ENCODE peak calls at places on chromosomes 13 and 19, in five cellular contexts. One of them, this sample, is unnamed. For H3K9me3 and H3K27me3, the result is how much of the 10 kb centered on the place peaks cover.

GRCh38 chr19:10230155-10230903 is 802 bp downstream of the S1PR2 start:
- DNase-seq in PC-9: peak
- DNase-seq in endodermal cell: peak
- DNase-seq in CD4-positive, alpha-beta T cell: peak
- DNase-seq in keratinocyte: no peak
- DNase-seq in this sample: peak

GRCh38 chr19:33373701-33374405 is at the start of gene CEBPG:
- DNase-seq in PC-9: no peak
- DNase-seq in endodermal cell: no peak
- DNase-seq in CD4-positive, alpha-beta T cell: peak
- DNase-seq in keratinocyte: no peak
- DNase-seq in this sample: peak

GRCh38 chr19:1084024-1084868 is 10.9 kb downstream of the POLR2E start:
- DNase-seq in PC-9: no peak
- DNase-seq in endodermal cell: no peak
- DNase-seq in CD4-positive, alpha-beta T cell: no peak
- DNase-seq in keratinocyte: no peak
- DNase-seq in this sample: no peak

GRCh38 chr19:6856749-6857372 is 30.5 kb upstream of the ADGRE1 start:
- DNase-seq in PC-9: no peak
- DNase-seq in endodermal cell: no peak
- DNase-seq in CD4-positive, alpha-beta T cell: no peak
- DNase-seq in keratinocyte: no peak
- DNase-seq in this sample: no peak

GRCh38 chr19:40806385-40807146 is 7.6 kb downstream of the EGLN2 start:
- DNase-seq in PC-9: no peak
- DNase-seq in endodermal cell: peak
- DNase-seq in CD4-positive, alpha-beta T cell: peak
- DNase-seq in keratinocyte: peak
- DNase-seq in this sample: peak

GRCh38 chr13:107563099-107563925 is 652.0 kb downstream of the LIG4 start:
- DNase-seq in PC-9: no peak
- DNase-seq in endodermal cell: no peak
- DNase-seq in CD4-positive, alpha-beta T cell: no peak
- DNase-seq in keratinocyte: no peak
- DNase-seq in this sample: no peak

GRCh38 chr19:43820098-43820860 is 6.8 kb upstream of the ZNF283 start:
- DNase-seq in PC-9: no peak
- DNase-seq in endodermal cell: peak
- DNase-seq in CD4-positive, alpha-beta T cell: no peak
- DNase-seq in keratinocyte: no peak
- DNase-seq in this sample: no peak

GRCh38 chr13:40031031-40031430 is 375.6 kb downstream of the COG6 start:
- DNase-seq in PC-9: no peak
- DNase-seq in endodermal cell: no peak
- DNase-seq in CD4-positive, alpha-beta T cell: no peak
- DNase-seq in keratinocyte: no peak
- DNase-seq in this sample: no peak

GRCh38 chr13:46165485-46166220 is 16.3 kb downstream of the LCP1 start:
- DNase-seq in PC-9: no peak
- DNase-seq in endodermal cell: no peak
- DNase-seq in CD4-positive, alpha-beta T cell: no peak
- DNase-seq in keratinocyte: no peak
- DNase-seq in this sample: no peak

GRCh38 chr19:34963531-34964406 is at the start of gene ZNF792:
- DNase-seq in PC-9: no peak
- DNase-seq in endodermal cell: peak
- DNase-seq in CD4-positive, alpha-beta T cell: no peak
- DNase-seq in keratinocyte: no peak
- DNase-seq in this sample: peak
- H3K9me3 ChIP-seq in PC-9: under half
- H3K9me3 ChIP-seq in endodermal cell: half or more
- H3K9me3 ChIP-seq in CD4-positive, alpha-beta T cell: under half
- H3K9me3 ChIP-seq in keratinocyte: under half
- H3K9me3 ChIP-seq in this sample: under half

GRCh38 chr13:110914293-110915056 is 394 bp downstream of the ANKRD10 start:
- DNase-seq in PC-9: peak
- DNase-seq in endodermal cell: peak
- DNase-seq in CD4-positive, alpha-beta T cell: peak
- DNase-seq in keratinocyte: no peak
- DNase-seq in this sample: peak
- H3K27me3 ChIP-seq in PC-9: under half
- H3K27me3 ChIP-seq in endodermal cell: under half
- H3K27me3 ChIP-seq in CD4-positive, alpha-beta T cell: under half
- H3K27me3 ChIP-seq in keratinocyte: under half
- H3K27me3 ChIP-seq in this sample: under half

GRCh38 chr19:58009301-58009665 is 6.7 kb upstream of the ZNF606 start:
- DNase-seq in PC-9: no peak
- DNase-seq in endodermal cell: no peak
- DNase-seq in CD4-positive, alpha-beta T cell: no peak
- DNase-seq in keratinocyte: no peak
- DNase-seq in this sample: no peak
- H3K9me3 ChIP-seq in PC-9: under half
- H3K9me3 ChIP-seq in endodermal cell: half or more
- H3K9me3 ChIP-seq in CD4-positive, alpha-beta T cell: half or more
- H3K9me3 ChIP-seq in keratinocyte: under half
- H3K9me3 ChIP-seq in this sample: half or more

GRCh38 chr13:86562876-86563275 is 763.7 kb upstream of the SLITRK6 start:
- DNase-seq in PC-9: no peak
- DNase-seq in endodermal cell: no peak
- DNase-seq in CD4-positive, alpha-beta T cell: no peak
- DNase-seq in keratinocyte: no peak
- DNase-seq in this sample: no peak

GRCh38 chr13:86554066-86554465 is 754.8 kb upstream of the SLITRK6 start:
- DNase-seq in PC-9: no peak
- DNase-seq in endodermal cell: no peak
- DNase-seq in CD4-positive, alpha-beta T cell: no peak
- DNase-seq in keratinocyte: no peak
- DNase-seq in this sample: no peak

GRCh38 chr13:86563308-86563707 is 764.1 kb upstream of the SLITRK6 start:
- DNase-seq in PC-9: no peak
- DNase-seq in endodermal cell: no peak
- DNase-seq in CD4-positive, alpha-beta T cell: no peak
- DNase-seq in keratinocyte: no peak
- DNase-seq in this sample: no peak

DNA sequence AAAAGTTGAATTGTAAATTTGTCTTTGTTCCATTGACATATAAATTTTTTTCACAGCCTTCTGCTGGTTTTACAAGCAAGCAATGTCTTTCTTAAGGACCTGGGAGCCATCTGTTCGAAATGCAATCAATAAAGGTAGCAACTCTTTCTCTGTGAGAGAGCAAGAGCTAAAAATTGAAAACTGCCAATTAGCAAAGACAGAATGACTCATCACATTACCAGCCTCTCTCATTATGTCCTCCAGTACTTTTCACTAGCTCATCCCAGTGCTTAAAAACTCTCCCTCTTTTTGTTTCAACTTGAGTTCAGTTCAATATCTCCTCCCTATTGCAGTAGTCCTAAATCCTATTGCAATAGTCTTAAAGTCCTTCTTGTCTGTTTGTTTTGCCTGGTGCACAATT is 760.7 kb upstream of the SLITRK6 start:
- DNase-seq in PC-9: no peak
- DNase-seq in endodermal cell: no peak
- DNase-seq in CD4-positive, alpha-beta T cell: no peak
- DNase-seq in keratinocyte: no peak
- DNase-seq in this sample: no peak
- H3K27me3 ChIP-seq in PC-9: under half
- H3K27me3 ChIP-seq in endodermal cell: under half
- H3K27me3 ChIP-seq in CD4-positive, alpha-beta T cell: under half
- H3K27me3 ChIP-seq in keratinocyte: under half
- H3K27me3 ChIP-seq in this sample: under half

GRCh38 chr13:29310806-29311205 is 284.7 kb downstream of the SLC7A1 start:
- DNase-seq in PC-9: no peak
- DNase-seq in endodermal cell: no peak
- DNase-seq in CD4-positive, alpha-beta T cell: no peak
- DNase-seq in keratinocyte: no peak
- DNase-seq in this sample: no peak
- H3K9me3 ChIP-seq in PC-9: under half
- H3K9me3 ChIP-seq in endodermal cell: under half
- H3K9me3 ChIP-seq in CD4-positive, alpha-beta T cell: under half
- H3K9me3 ChIP-seq in keratinocyte: under half
- H3K9me3 ChIP-seq in this sample: under half

GRCh38 chr13:57636811-57637210 is 5.3 kb downstream of the PCDH17 start:
- DNase-seq in PC-9: no peak
- DNase-seq in endodermal cell: no peak
- DNase-seq in CD4-positive, alpha-beta T cell: no peak
- DNase-seq in keratinocyte: no peak
- DNase-seq in this sample: no peak
- H3K27me3 ChIP-seq in PC-9: under half
- H3K27me3 ChIP-seq in endodermal cell: half or more
- H3K27me3 ChIP-seq in CD4-positive, alpha-beta T cell: under half
- H3K27me3 ChIP-seq in keratinocyte: under half
- H3K27me3 ChIP-seq in this sample: under half

GRCh38 chr19:2841858-2842574 is 741 bp downstream of the ZNF555 start:
- DNase-seq in PC-9: no peak
- DNase-seq in endodermal cell: peak
- DNase-seq in CD4-positive, alpha-beta T cell: no peak
- DNase-seq in keratinocyte: no peak
- DNase-seq in this sample: no peak

GRCh38 chr19:2840794-2841790 is at the start of gene ZNF555:
- DNase-seq in PC-9: peak
- DNase-seq in endodermal cell: peak
- DNase-seq in CD4-positive, alpha-beta T cell: peak
- DNase-seq in keratinocyte: peak
- DNase-seq in this sample: peak

GRCh38 chr19:2834294-2834871 is 6.9 kb upstream of the ZNF555 start:
- DNase-seq in PC-9: no peak
- DNase-seq in endodermal cell: no peak
- DNase-seq in CD4-positive, alpha-beta T cell: no peak
- DNase-seq in keratinocyte: no peak
- DNase-seq in this sample: no peak

DNA sequence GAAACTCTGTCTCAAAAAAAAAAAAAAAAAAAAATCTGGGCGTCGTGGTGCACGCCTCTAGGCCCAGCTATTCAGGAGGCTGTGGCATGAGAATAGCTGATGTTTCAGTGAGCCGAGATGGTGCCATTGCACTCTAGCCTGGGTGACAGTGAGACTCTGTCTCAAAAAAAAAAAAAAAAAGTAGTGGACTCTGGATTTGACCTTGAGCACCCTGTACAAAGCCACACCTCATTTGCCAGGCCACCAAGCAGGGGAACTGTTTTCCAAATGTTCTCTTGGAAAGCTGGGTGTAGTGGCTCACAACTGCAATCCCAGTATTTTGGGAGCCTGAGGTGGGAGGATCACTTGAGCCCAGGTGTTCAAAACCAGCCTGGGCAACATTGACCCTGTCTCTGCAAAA is 3.8 kb upstream of the ZNF555 start:
- DNase-seq in PC-9: no peak
- DNase-seq in endodermal cell: no peak
- DNase-seq in CD4-positive, alpha-beta T cell: no peak
- DNase-seq in keratinocyte: no peak
- DNase-seq in this sample: no peak
- H3K9me3 ChIP-seq in PC-9: under half
- H3K9me3 ChIP-seq in endodermal cell: half or more
- H3K9me3 ChIP-seq in CD4-positive, alpha-beta T cell: under half
- H3K9me3 ChIP-seq in keratinocyte: under half
- H3K9me3 ChIP-seq in this sample: under half

DNA sequence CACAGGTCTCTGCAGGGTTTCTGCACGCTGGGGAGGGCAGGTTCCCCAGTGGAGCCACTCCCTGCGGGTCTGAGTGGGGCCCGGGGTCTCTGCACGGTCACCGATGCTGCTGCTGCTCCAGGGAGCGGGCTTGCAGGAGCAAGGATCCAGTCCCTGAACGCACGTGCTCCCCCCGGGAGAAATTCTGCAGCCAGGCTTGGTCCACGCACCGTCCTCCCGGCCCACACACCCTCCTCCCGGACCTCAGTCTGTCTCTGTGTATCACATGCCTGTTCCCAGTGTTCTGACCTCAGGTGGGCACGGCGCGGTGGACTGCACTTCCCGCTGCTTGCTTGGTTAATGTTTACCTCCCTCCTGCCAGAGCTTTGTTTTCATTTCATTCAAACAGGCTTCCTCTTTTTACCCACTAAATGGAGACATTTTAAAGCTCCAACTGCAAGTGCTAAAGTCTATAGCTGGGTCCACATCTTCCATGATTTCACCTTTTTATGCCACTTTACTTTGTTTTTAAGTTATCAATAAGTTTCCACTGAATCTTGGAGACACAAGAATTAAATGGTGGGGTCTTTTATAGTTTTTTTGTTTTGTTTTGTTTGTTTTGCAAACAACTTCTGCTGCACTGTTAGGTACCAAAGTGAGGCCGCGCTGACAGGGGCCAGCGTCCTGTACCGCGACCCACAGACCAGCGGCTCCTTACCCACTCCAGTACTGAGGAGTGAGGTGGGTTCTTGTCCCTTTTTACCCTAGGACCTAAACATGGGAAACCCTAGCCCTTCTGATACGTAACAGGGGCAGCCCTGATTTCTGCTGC is 76.0 kb upstream of the MCF2L start:
- DNase-seq in PC-9: no peak
- DNase-seq in endodermal cell: peak
- DNase-seq in CD4-positive, alpha-beta T cell: no peak
- DNase-seq in keratinocyte: no peak
- DNase-seq in this sample: no peak
- H3K27me3 ChIP-seq in PC-9: half or more
- H3K27me3 ChIP-seq in endodermal cell: under half
- H3K27me3 ChIP-seq in CD4-positive, alpha-beta T cell: under half
- H3K27me3 ChIP-seq in keratinocyte: half or more
- H3K27me3 ChIP-seq in this sample: under half

GRCh38 chr19:34957830-34958751 is 5.9 kb downstream of the ZNF792 start:
- DNase-seq in PC-9: no peak
- DNase-seq in endodermal cell: no peak
- DNase-seq in CD4-positive, alpha-beta T cell: no peak
- DNase-seq in keratinocyte: no peak
- DNase-seq in this sample: no peak
- H3K9me3 ChIP-seq in PC-9: under half
- H3K9me3 ChIP-seq in endodermal cell: half or more
- H3K9me3 ChIP-seq in CD4-positive, alpha-beta T cell: half or more
- H3K9me3 ChIP-seq in keratinocyte: under half
- H3K9me3 ChIP-seq in this sample: half or more